ENCODE peak calls at places on chromosomes 7 and 10, in eight cellular contexts. One of them, this sample, is unnamed.

GRCh38 chr10:80148166-80148805 is 15.8 kb downstream of the PLAC9 start:
- DNase-seq in NCI-H82: no peak
- DNase-seq in CMK: no peak
- DNase-seq in Calu3: no peak
- DNase-seq in GM12865: no peak
- DNase-seq in SHP77 treated with DMSO at 0.1 percent for 48 hours: no peak
- DNase-seq in NCI-H1092 treated with DMSO at 0.1 percent for 48 hours: no peak
- DNase-seq in AML-193: no peak
- DNase-seq in this sample: no peak

GRCh38 chr10:132788180-132788830 is 2.4 kb upstream of the NKX6-2 start:
- DNase-seq in NCI-H82: no peak
- DNase-seq in CMK: no peak
- DNase-seq in Calu3: no peak
- DNase-seq in GM12865: no peak
- DNase-seq in SHP77 treated with DMSO at 0.1 percent for 48 hours: no peak
- DNase-seq in NCI-H1092 treated with DMSO at 0.1 percent for 48 hours: no peak
- DNase-seq in AML-193: no peak
- DNase-seq in this sample: no peak

GRCh38 chr10:28217848-28218247 is 85.0 kb downstream of the MPP7 start:
- DNase-seq in NCI-H82: peak
- DNase-seq in CMK: no peak
- DNase-seq in Calu3: no peak
- DNase-seq in GM12865: no peak
- DNase-seq in SHP77 treated with DMSO at 0.1 percent for 48 hours: no peak
- DNase-seq in NCI-H1092 treated with DMSO at 0.1 percent for 48 hours: no peak
- DNase-seq in AML-193: no peak
- DNase-seq in this sample: peak

GRCh38 chr10:69636626-69637550 is 6.8 kb downstream of the FAM241B start:
- DNase-seq in NCI-H82: peak
- DNase-seq in CMK: no peak
- DNase-seq in Calu3: peak
- DNase-seq in GM12865: peak
- DNase-seq in SHP77 treated with DMSO at 0.1 percent for 48 hours: no peak
- DNase-seq in NCI-H1092 treated with DMSO at 0.1 percent for 48 hours: no peak
- DNase-seq in AML-193: peak
- DNase-seq in this sample: no peak

GRCh38 chr7:141512597-141512996 is 38.6 kb upstream of the AGK start:
- DNase-seq in NCI-H82: no peak
- DNase-seq in CMK: no peak
- DNase-seq in Calu3: no peak
- DNase-seq in GM12865: no peak
- DNase-seq in SHP77 treated with DMSO at 0.1 percent for 48 hours: no peak
- DNase-seq in NCI-H1092 treated with DMSO at 0.1 percent for 48 hours: no peak
- DNase-seq in AML-193: no peak
- DNase-seq in this sample: no peak

GRCh38 chr7:17774701-17775288 is 165.5 kb downstream of the SNX13 start:
- DNase-seq in NCI-H82: no peak
- DNase-seq in CMK: no peak
- DNase-seq in Calu3: no peak
- DNase-seq in GM12865: no peak
- DNase-seq in SHP77 treated with DMSO at 0.1 percent for 48 hours: no peak
- DNase-seq in NCI-H1092 treated with DMSO at 0.1 percent for 48 hours: no peak
- DNase-seq in AML-193: no peak
- DNase-seq in this sample: no peak

GRCh38 chr7:38195804-38196595 is 18.0 kb downstream of the STARD3NL start:
- DNase-seq in NCI-H82: peak
- DNase-seq in CMK: no peak
- DNase-seq in Calu3: no peak
- DNase-seq in GM12865: no peak
- DNase-seq in SHP77 treated with DMSO at 0.1 percent for 48 hours: no peak
- DNase-seq in NCI-H1092 treated with DMSO at 0.1 percent for 48 hours: no peak
- DNase-seq in AML-193: no peak
- DNase-seq in this sample: no peak

GRCh38 chr7:25720427-25720826 is 431.6 kb upstream of the NFE2L3 start:
- DNase-seq in NCI-H82: peak
- DNase-seq in CMK: no peak
- DNase-seq in Calu3: no peak
- DNase-seq in GM12865: peak
- DNase-seq in SHP77 treated with DMSO at 0.1 percent for 48 hours: no peak
- DNase-seq in NCI-H1092 treated with DMSO at 0.1 percent for 48 hours: peak
- DNase-seq in AML-193: no peak
- DNase-seq in this sample: no peak

GRCh38 chr10:75395171-75395954 is 6.2 kb downstream of the ZNF503 start:
- DNase-seq in NCI-H82: peak
- DNase-seq in CMK: no peak
- DNase-seq in Calu3: no peak
- DNase-seq in GM12865: no peak
- DNase-seq in SHP77 treated with DMSO at 0.1 percent for 48 hours: no peak
- DNase-seq in NCI-H1092 treated with DMSO at 0.1 percent for 48 hours: no peak
- DNase-seq in AML-193: no peak
- DNase-seq in this sample: no peak

GRCh38 chr10:5942471-5942870 is 34.9 kb downstream of the IL15RA start:
- DNase-seq in NCI-H82: no peak
- DNase-seq in CMK: no peak
- DNase-seq in Calu3: no peak
- DNase-seq in GM12865: no peak
- DNase-seq in SHP77 treated with DMSO at 0.1 percent for 48 hours: no peak
- DNase-seq in NCI-H1092 treated with DMSO at 0.1 percent for 48 hours: no peak
- DNase-seq in AML-193: no peak
- DNase-seq in this sample: no peak

GRCh38 chr7:139591550-139592195 is 68.2 kb downstream of the CLEC2L start:
- DNase-seq in NCI-H82: no peak
- DNase-seq in CMK: no peak
- DNase-seq in Calu3: no peak
- DNase-seq in GM12865: no peak
- DNase-seq in SHP77 treated with DMSO at 0.1 percent for 48 hours: no peak
- DNase-seq in NCI-H1092 treated with DMSO at 0.1 percent for 48 hours: no peak
- DNase-seq in AML-193: no peak
- DNase-seq in this sample: no peak

GRCh38 chr7:11427686-11428273 is 404.2 kb downstream of the THSD7A start:
- DNase-seq in NCI-H82: peak
- DNase-seq in CMK: peak
- DNase-seq in Calu3: peak
- DNase-seq in GM12865: peak
- DNase-seq in SHP77 treated with DMSO at 0.1 percent for 48 hours: peak
- DNase-seq in NCI-H1092 treated with DMSO at 0.1 percent for 48 hours: peak
- DNase-seq in AML-193: peak
- DNase-seq in this sample: peak

GRCh38 chr7:42053834-42054233 is 183.2 kb downstream of the GLI3 start:
- DNase-seq in NCI-H82: no peak
- DNase-seq in CMK: no peak
- DNase-seq in Calu3: no peak
- DNase-seq in GM12865: no peak
- DNase-seq in SHP77 treated with DMSO at 0.1 percent for 48 hours: no peak
- DNase-seq in NCI-H1092 treated with DMSO at 0.1 percent for 48 hours: no peak
- DNase-seq in AML-193: no peak
- DNase-seq in this sample: no peak

GRCh38 chr7:2141656-2142055 is 91.1 kb downstream of the MAD1L1 start:
- DNase-seq in NCI-H82: no peak
- DNase-seq in CMK: no peak
- DNase-seq in Calu3: no peak
- DNase-seq in GM12865: no peak
- DNase-seq in SHP77 treated with DMSO at 0.1 percent for 48 hours: no peak
- DNase-seq in NCI-H1092 treated with DMSO at 0.1 percent for 48 hours: no peak
- DNase-seq in AML-193: no peak
- DNase-seq in this sample: no peak

GRCh38 chr10:88254091-88254490 is 329.0 kb downstream of the RNLS start:
- DNase-seq in NCI-H82: no peak
- DNase-seq in CMK: no peak
- DNase-seq in Calu3: peak
- DNase-seq in GM12865: peak
- DNase-seq in SHP77 treated with DMSO at 0.1 percent for 48 hours: no peak
- DNase-seq in NCI-H1092 treated with DMSO at 0.1 percent for 48 hours: no peak
- DNase-seq in AML-193: no peak
- DNase-seq in this sample: peak

GRCh38 chr10:126549326-126549725 is 121.2 kb downstream of the C10orf90 start:
- DNase-seq in NCI-H82: no peak
- DNase-seq in CMK: no peak
- DNase-seq in Calu3: no peak
- DNase-seq in GM12865: no peak
- DNase-seq in SHP77 treated with DMSO at 0.1 percent for 48 hours: no peak
- DNase-seq in NCI-H1092 treated with DMSO at 0.1 percent for 48 hours: no peak
- DNase-seq in AML-193: no peak
- DNase-seq in this sample: no peak